ENCODE peak calls at places on chromosomes 3 and 15, in six cellular contexts. U is GM23248, I is neural progenitor cell, S is PC-3, Y is GM23338, J is MM.1S. P is an unnamed sample.

GRCh38 chr3:50260027-50260941 is 8.7 kb upstream of the SEMA3B start:
- DNase-seq in U (peak), I (peak), S (peak), Y (peak), J (peak), P (peak)

GRCh38 chr15:26097216-26097615 is 234.1 kb upstream of the ATP10A start:
- DNase-seq in U (no peak), I (no peak), S (no peak), Y (no peak), J (no peak), P (no peak)

GRCh38 chr3:69197922-69198540 is 75.6 kb upstream of the LMOD3 start:
- DNase-seq in U (no peak), I (no peak), S (no peak), Y (no peak), J (no peak), P (no peak)

GRCh38 chr15:77546050-77546501 is 86.6 kb downstream of the LINGO1 start:
- DNase-seq in U (peak), I (no peak), S (peak), Y (no peak), J (no peak), P (peak)

GRCh38 chr3:72195895-72196294 is 410.9 kb upstream of the PROK2 start:
- DNase-seq in U (no peak), I (no peak), S (no peak), Y (no peak), J (no peak), P (no peak)

GRCh38 chr3:191762323-191762960 is 301.5 kb downstream of the PYDC2 start:
- DNase-seq in U (peak), I (peak), S (peak), Y (peak), J (no peak), P (peak)

GRCh38 chr3:123749716-123750115 is 134.4 kb downstream of the MYLK start:
- DNase-seq in U (peak), I (no peak), S (peak), Y (no peak), J (no peak), P (no peak)

GRCh38 chr3:16600771-16601538 is 4.3 kb downstream of the DAZL start:
- DNase-seq in U (peak), I (peak), S (peak), Y (peak), J (peak), P (peak)

GRCh38 chr3:76943058-76943457 is 96.8 kb upstream of the ROBO2 start:
- DNase-seq in U (no peak), I (no peak), S (no peak), Y (peak), J (no peak), P (peak)

GRCh38 chr15:43218908-43219706 is 1.7 kb downstream of the EPB42 start:
- DNase-seq in U (peak), I (peak), S (peak), Y (peak), J (no peak), P (peak)

GRCh38 chr3:50340404-50341329 is at the start of gene RASSF1:
- DNase-seq in U (peak), I (peak), S (no peak), Y (peak), J (no peak), P (peak)

GRCh38 chr3:129606522-129607390 is at the start of gene PLXND1:
- DNase-seq in U (peak), I (peak), S (peak), Y (peak), J (peak), P (peak)

GRCh38 chr15:64864080-64864479 is 22.4 kb downstream of the PLEKHO2 start:
- DNase-seq in U (no peak), I (no peak), S (no peak), Y (no peak), J (no peak), P (no peak)

GRCh38 chr15:23648920-23649515 is 1.4 kb upstream of the MAGEL2 start:
- DNase-seq in U (peak), I (peak), S (peak), Y (peak), J (peak), P (peak)

GRCh38 chr3:23865595-23866396 is 51.0 kb downstream of the NKIRAS1 start:
- DNase-seq in U (no peak), I (peak), S (peak), Y (peak), J (no peak), P (peak)

GRCh38 chr15:89490550-89491315 is 5.7 kb downstream of the RHCG start:
- DNase-seq in U (no peak), I (no peak), S (no peak), Y (no peak), J (no peak), P (no peak)

GRCh38 chr3:161273589-161274218 is 52.6 kb downstream of the NMD3 start:
- DNase-seq in U (peak), I (peak), S (peak), Y (peak), J (peak), P (peak)

GRCh38 chr3:141486735-141487418 is at the start of gene RASA2:
- DNase-seq in U (peak), I (peak), S (peak), Y (peak), J (peak), P (peak)

GRCh38 chr3:79881431-79881830 is 113.6 kb upstream of the ROBO1 start:
- DNase-seq in U (no peak), I (no peak), S (no peak), Y (no peak), J (no peak), P (no peak)

GRCh38 chr3:98003306-98003969 is 31.2 kb upstream of the RIOX2 start:
- DNase-seq in U (no peak), I (no peak), S (no peak), Y (no peak), J (peak), P (no peak)

GRCh38 chr3:57006048-57006709 is 54.3 kb upstream of the SPATA12 start:
- DNase-seq in U (no peak), I (no peak), S (peak), Y (peak), J (no peak), P (no peak)

GRCh38 chr3:172305552-172305951 is 142.7 kb downstream of the GHSR start:
- DNase-seq in U (peak), I (no peak), S (peak), Y (no peak), J (no peak), P (peak)

GRCh38 chr3:31873254-31873653 is 107.8 kb downstream of the OSBPL10 start:
- DNase-seq in U (peak), I (no peak), S (no peak), Y (no peak), J (no peak), P (no peak)

GRCh38 chr3:55247666-55248065 is 239.4 kb downstream of the WNT5A start:
- DNase-seq in U (no peak), I (no peak), S (no peak), Y (no peak), J (no peak), P (no peak)

GRCh38 chr15:48905870-48906269 is 27.9 kb downstream of the EID1 start:
- DNase-seq in U (no peak), I (no peak), S (no peak), Y (no peak), J (no peak), P (no peak)

DNA sequence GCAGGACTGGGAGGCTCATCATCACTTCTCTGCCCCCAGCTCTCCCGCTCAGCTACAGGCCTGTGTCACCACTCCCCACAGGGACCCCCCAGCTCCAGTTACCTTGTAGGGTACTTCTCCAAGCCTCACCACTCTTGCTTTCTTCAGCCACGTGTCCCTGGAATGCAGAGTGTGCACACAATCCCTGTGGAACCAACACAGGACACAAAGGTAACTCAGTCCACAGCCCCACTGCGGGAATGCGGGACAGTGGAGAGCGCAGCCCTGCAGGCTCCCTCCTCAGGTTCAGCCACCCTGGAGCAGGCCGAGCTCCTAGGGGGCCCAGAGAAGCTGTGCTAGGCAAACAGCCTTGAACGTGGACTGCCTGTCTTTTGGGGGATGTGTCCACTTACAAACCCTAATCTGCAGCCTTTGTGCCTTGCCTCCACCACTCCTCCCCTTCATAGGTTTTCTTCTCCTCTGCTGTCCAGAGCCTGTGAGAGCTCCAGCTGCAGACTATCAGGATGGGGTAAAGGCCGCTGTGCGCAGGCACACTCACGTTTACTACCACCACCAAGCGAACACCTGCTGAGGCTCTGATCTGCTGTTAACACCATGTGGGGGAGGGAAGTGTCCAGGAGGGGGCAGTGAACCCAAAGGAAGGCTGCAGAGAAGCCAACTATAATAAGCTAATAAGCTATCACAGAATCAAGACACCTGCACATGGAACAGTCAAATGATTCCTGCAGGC is 26.0 kb downstream of the XPC start:
- DNase-seq in U (no peak), I (peak), S (peak), Y (peak), J (peak), P (no peak)
- TF ChIP-seq EZH2phosphoT487 in U (no peak), I (no peak), S (no peak), Y (no peak), J (no peak), P (no peak)

GRCh38 chr3:10753964-10754363 is 62.1 kb upstream of the SLC6A11 start:
- DNase-seq in U (peak), I (peak), S (peak), Y (peak), J (peak), P (peak)
- H3K4me2 ChIP-seq in U (no peak), I (no peak), S (no peak), Y (no peak), J (no peak), P (no peak)

GRCh38 chr3:197306374-197307086 is 8.1 kb upstream of the DLG1 start:
- DNase-seq in U (peak), I (no peak), S (peak), Y (no peak), J (no peak), P (peak)

GRCh38 chr3:197311591-197311990 is 13.2 kb upstream of the DLG1 start:
- DNase-seq in U (no peak), I (no peak), S (peak), Y (no peak), J (no peak), P (no peak)

GRCh38 chr3:197305854-197306253 is 7.4 kb upstream of the DLG1 start:
- DNase-seq in U (peak), I (no peak), S (no peak), Y (no peak), J (peak), P (no peak)

GRCh38 chr3:197309528-197310361 is 11.3 kb upstream of the DLG1 start:
- DNase-seq in U (peak), I (no peak), S (peak), Y (peak), J (peak), P (peak)

DNA sequence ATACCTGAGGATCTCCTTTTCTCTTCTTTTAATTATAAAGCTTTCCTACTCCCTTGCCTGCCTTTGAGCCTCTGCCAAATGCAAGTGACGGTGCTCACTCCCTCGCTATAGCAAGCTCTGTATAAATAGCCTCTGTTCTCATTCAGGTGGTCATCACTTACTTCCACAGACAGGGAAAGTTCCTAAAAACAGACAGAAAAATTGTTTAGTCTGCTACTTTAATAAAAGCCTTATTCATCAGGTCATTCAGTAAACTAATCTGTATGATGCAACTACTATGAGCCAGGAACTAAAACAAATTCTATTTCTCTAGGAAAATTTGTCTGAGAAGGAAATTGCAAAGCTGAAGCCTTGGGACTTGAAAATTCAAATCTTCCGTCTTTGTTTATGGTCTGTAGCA is 10.2 kb upstream of the DLG1 start:
- DNase-seq in U (peak), I (no peak), S (peak), Y (no peak), J (no peak), P (no peak)
- H2AFZ ChIP-seq in U (no peak), I (no peak), S (peak), Y (peak), J (no peak), P (no peak)

DNA sequence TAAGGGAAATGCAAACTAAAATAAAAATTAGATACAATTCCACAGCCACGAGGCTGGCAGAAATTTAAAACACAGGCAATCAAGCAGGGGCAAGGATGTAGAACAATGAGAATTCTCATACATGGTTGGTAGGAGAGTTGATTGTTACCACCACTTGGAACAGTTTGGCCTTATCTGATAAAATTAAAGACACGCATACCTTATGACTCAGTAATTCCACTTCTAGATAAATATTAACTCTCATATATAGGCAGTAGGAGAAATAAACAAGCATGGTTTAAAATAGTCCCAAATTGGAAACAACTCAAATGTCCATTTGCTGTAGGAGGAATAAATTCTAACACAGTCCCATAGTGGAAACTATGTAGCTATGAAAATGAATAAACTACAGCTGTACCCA is 42.3 kb upstream of the USP3 start:
- DNase-seq in U (peak), I (no peak), S (peak), Y (no peak), J (no peak), P (no peak)
- TF ChIP-seq EZH2phosphoT487 in U (no peak), I (no peak), S (no peak), Y (no peak), J (no peak), P (no peak)

DNA sequence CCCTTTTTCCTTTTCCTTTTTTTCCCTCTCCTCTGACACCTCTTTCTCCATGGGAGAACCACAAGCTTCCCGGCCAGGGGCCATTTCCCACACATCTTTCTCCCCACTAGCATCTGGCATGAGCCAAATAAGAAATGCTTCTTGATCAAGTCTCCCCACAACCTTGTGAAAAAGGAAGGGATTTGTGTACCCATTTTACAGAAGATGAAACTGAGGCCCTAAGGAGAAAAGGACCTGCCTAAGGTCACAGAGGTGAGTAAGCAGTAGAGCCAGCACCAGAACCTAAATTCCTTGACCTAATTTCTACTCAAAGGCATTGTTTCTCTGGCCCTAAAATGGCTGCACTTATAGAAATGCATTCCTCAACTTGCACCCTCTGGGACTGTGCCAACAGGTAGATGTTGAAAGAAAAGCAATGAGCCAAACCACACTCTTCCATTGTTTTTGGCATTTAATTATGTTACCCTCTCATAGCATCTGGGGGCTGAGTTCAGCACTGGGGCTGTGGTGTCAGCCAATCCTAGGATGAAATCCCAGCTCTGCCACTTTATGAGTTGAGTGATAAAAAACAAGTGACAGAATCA is 81.7 kb upstream of the TLE3 start:
- DNase-seq in U (no peak), I (no peak), S (no peak), Y (no peak), J (no peak), P (no peak)
- H3K4me2 ChIP-seq in U (no peak), I (no peak), S (no peak), Y (no peak), J (no peak), P (no peak)

GRCh38 chr3:124786491-124787241 is 56.4 kb downstream of the UMPS start:
- DNase-seq in U (peak), I (no peak), S (peak), Y (no peak), J (no peak), P (peak)

GRCh38 chr3:124784686-124785382 is 54.6 kb downstream of the UMPS start:
- DNase-seq in U (no peak), I (no peak), S (no peak), Y (no peak), J (peak), P (no peak)

GRCh38 chr3:124788254-124788745 is 58.0 kb downstream of the UMPS start:
- DNase-seq in U (no peak), I (no peak), S (no peak), Y (no peak), J (no peak), P (no peak)

GRCh38 chr3:124785966-124786365 is 55.7 kb downstream of the UMPS start:
- DNase-seq in U (peak), I (no peak), S (no peak), Y (no peak), J (no peak), P (no peak)

GRCh38 chr3:124787490-124788195 is 57.4 kb downstream of the UMPS start:
- DNase-seq in U (peak), I (no peak), S (no peak), Y (no peak), J (peak), P (no peak)
- H2AFZ ChIP-seq in U (no peak), I (no peak), S (no peak), Y (no peak), J (no peak), P (no peak)

DNA sequence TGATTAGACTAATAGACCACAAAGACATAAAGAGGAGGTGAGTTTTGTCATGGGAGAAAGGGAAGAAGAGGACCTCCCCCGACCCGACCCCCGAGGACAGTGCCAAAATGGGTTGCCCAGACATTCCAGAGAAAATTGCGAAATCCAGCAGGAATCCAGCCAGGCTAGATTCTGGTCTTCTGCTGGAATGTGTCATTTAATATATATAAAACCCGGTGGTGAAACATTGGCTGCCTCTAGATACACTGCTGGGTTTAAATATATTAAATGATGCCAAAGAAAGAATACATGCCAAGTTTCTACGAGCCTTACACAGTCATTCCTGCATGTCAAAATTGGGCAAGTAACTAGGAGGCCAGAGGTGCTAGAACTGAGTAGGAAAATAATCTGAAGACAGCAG is 45.3 kb upstream of the SPESP1 start:
- DNase-seq in U (peak), I (no peak), S (peak), Y (peak), J (no peak), P (no peak)
- TF ChIP-seq EZH2phosphoT487 in U (no peak), I (no peak), S (no peak), Y (no peak), J (no peak), P (no peak)

GRCh38 chr3:46193436-46193835 is 14.7 kb downstream of the CCR1 start:
- DNase-seq in U (peak), I (no peak), S (peak), Y (no peak), J (no peak), P (no peak)

GRCh38 chr3:46192939-46193338 is 15.2 kb downstream of the CCR1 start:
- DNase-seq in U (no peak), I (no peak), S (no peak), Y (no peak), J (no peak), P (no peak)

GRCh38 chr3:46194868-46195553 is 13.1 kb downstream of the CCR1 start:
- DNase-seq in U (no peak), I (no peak), S (peak), Y (no peak), J (no peak), P (no peak)

GRCh38 chr3:46188708-46189107 is 19.4 kb downstream of the CCR1 start:
- DNase-seq in U (no peak), I (no peak), S (no peak), Y (peak), J (no peak), P (no peak)

DNA sequence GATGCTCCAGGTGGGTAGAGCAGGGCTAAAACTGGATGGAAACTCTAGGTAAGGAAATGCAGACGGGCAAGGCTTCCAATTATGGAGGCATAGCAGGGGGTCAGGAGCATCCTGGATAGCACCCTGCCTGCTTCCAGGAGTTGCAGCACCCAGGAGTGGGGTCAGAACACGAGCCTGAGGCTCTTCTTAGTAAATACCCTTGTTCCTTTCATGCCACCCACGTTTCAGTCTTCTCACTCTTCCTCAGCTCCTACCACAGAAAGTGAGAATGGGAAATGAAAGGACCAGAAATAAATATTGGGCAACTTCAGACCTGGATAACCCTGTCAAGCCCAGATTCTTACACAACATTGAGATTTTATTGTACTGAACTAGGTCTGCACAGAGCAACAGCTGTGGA is 16.4 kb downstream of the CCR1 start:
- DNase-seq in U (no peak), I (no peak), S (no peak), Y (no peak), J (no peak), P (no peak)
- H3K4me2 ChIP-seq in U (no peak), I (no peak), S (no peak), Y (no peak), J (peak), P (no peak)

DNA sequence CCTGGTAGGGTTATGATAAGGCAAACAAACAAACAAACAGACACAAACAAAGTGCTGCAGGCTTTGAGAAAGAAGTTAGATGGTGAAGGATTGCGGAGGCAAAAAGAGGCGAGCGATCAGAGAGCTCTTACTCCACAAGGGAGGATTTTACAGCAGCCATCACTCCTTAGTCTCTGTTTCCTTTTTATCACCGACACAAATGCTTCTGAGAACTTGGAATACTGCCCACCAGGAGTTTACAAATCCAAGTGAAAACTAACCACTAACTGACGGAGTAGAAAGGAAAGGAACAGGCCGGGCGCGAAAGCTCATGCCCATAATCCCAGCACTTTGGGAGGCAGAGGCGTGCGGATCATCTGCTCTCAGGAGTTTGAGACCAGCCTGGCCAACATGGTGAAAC is 35.6 kb upstream of the GPR160 start:
- DNase-seq in U (no peak), I (no peak), S (no peak), Y (no peak), J (no peak), P (no peak)
- H2AFZ ChIP-seq in U (no peak), I (peak), S (no peak), Y (peak), J (no peak), P (no peak)

P was measured in hepatocyte.